ENCODE peak calls at places on chromosomes 3 and 15, in six cellular contexts. U is mammary epithelial cell, E is heart right ventricle, Y is lower lobe of right lung, J is spleen, A is A549. V is an unnamed sample. For H3K4me1, the result is how much of the 10 kb centered on the place peaks cover.

GRCh38 chr15:71730277-71731144 is 79.8 kb upstream of the NR2E3 start:
- DNase-seq in E (no peak), U (peak), J (no peak), Y (no peak), A (peak), V (peak)

GRCh38 chr3:161508852-161509477 is 12.4 kb downstream of the OTOL1 start:
- DNase-seq in E (no peak), J (no peak), A (peak), Y (no peak), U (no peak), V (no peak)

GRCh38 chr3:112302061-112302830 is 8.2 kb upstream of the SLC9C1 start:
- DNase-seq in A (no peak), E (no peak), Y (no peak), U (no peak), J (no peak), V (peak)

GRCh38 chr15:95994418-95994817 is 336.1 kb upstream of the NR2F2 start:
- DNase-seq in U (peak), E (no peak), Y (no peak), J (no peak), A (no peak), V (no peak)

GRCh38 chr3:55327131-55327920 is 159.8 kb downstream of the WNT5A start:
- DNase-seq in Y (no peak), U (no peak), E (no peak), J (no peak), A (no peak), V (no peak)

GRCh38 chr3:197458179-197458707 is 97.5 kb downstream of the BDH1 start:
- DNase-seq in J (peak), U (peak), A (peak), E (no peak), Y (peak), V (no peak)

GRCh38 chr3:121431717-121432517 is 113.9 kb downstream of the POLQ start:
- DNase-seq in U (peak), E (no peak), A (no peak), J (no peak), Y (no peak), V (no peak)

GRCh38 chr3:13332158-13332557 is 88.0 kb downstream of the NUP210 start:
- DNase-seq in J (no peak), A (no peak), U (no peak), E (no peak), Y (no peak), V (no peak)

GRCh38 chr15:68614621-68615035 is 35.8 kb downstream of the CORO2B start:
- DNase-seq in A (no peak), Y (no peak), J (no peak), U (no peak), E (peak), V (peak)

GRCh38 chr3:64687781-64688515 is at the start of gene ADAMTS9:
- DNase-seq in Y (peak), A (peak), J (peak), E (peak), U (peak), V (peak)

GRCh38 chr3:147914532-147914931 is 505.4 kb downstream of the ZIC1 start:
- DNase-seq in A (no peak), U (no peak), E (no peak), J (no peak), Y (no peak), V (no peak)

GRCh38 chr3:31213869-31214486 is 318.7 kb upstream of the STT3B start:
- DNase-seq in U (no peak), E (no peak), Y (no peak), J (no peak), A (no peak), V (no peak)

GRCh38 chr3:58074997-58075396 is 66.8 kb downstream of the FLNB start:
- DNase-seq in A (no peak), J (no peak), Y (no peak), U (no peak), E (no peak), V (no peak)

GRCh38 chr3:37307321-37307720 is 132.9 kb upstream of the LRRFIP2 start:
- DNase-seq in A (no peak), J (no peak), Y (no peak), E (no peak), U (no peak), V (no peak)

GRCh38 chr3:37308247-37308646 is 133.9 kb upstream of the LRRFIP2 start:
- DNase-seq in E (no peak), U (peak), A (peak), J (no peak), Y (no peak), V (no peak)

GRCh38 chr3:37309945-37310665 is 135.7 kb upstream of the LRRFIP2 start:
- DNase-seq in E (no peak), U (no peak), Y (no peak), A (no peak), J (no peak), V (no peak)

GRCh38 chr3:37315669-37316068 is 141.3 kb upstream of the LRRFIP2 start:
- DNase-seq in E (no peak), A (no peak), J (no peak), Y (no peak), U (no peak), V (no peak)

GRCh38 chr3:37310666-37311050 is 136.3 kb upstream of the LRRFIP2 start:
- DNase-seq in Y (no peak), U (no peak), A (no peak), E (no peak), J (no peak), V (no peak)
- H3K4me1 ChIP-seq in Y (under half), U (under half), A (under half), E (under half), J (under half), V (under half)

DNA sequence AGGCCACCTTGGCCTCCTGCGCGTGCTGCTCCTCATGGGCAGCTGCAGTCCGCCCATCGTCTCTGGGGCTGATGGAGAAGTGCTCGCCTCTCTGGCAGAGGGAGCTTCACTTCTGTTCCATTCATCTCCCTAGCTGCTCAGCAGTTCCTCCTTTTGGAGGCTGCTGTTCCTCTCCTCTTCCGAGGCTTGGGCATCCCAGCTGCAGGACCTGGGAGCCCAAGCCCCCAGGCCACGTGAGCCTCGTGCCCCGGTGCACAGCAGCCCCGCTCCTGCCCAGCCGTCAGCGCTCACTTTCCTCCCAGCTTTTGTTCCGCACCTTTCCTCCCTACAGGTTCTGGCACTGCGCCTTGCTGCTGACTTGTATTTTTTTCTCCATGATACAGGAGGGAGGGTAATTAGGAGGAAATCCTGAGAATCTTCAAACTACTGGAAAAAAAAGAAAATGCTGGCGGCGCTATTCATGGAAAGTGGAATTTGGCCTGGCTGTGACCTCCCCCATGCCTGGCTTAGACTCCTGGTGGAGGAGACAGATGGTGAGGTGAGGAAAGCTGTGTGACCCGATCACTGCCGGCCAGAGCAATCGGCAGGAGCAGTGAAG is 210.1 kb downstream of the CHST2 start:
- DNase-seq in A (no peak), U (no peak), E (no peak), J (peak), Y (no peak), V (no peak)
- TF ChIP-seq CTCF in A (no peak), U (no peak), E (no peak), J (no peak), Y (no peak), V (no peak)

GRCh38 chr3:194293546-194294198 is 57.5 kb downstream of the CPN2 start:
- DNase-seq in U (no peak), J (no peak), Y (no peak), A (no peak), E (no peak), V (no peak)
- H3K4me1 ChIP-seq in U (under half), J (under half), Y (under half), A (under half), E (under half), V (under half)

DNA sequence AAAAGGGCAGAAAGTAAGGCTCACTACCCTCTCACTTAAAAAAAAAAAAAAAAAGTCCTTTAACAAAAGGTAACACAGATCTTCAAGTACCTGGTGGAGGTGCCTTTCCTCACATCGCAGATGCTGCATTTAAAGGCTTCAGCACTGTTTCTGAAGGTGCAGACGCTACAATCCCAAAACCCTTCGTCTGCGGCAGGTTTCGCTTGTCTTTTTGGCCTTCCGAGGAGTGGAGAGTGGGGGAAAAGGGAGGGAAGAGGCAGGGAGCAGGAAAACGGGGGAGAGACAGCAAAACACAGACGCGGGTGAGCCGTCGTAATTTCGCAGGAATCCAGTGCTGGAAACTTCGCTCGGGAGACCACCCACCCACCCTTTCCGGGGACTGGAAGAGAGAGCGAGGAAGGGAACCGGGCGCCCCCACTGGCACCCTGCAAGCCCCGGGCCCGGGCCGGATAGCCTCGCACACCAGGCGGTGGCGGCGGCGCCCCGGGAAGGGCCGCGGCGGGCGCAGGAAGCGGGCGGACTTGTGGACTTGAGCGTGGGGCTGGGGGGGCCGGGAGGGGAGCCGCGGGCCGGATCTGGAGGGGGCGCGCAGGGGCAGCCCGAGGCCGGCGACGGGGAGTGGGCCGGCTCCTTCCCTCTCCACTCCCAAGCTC is 401.7 kb downstream of the SHQ1 start:
- DNase-seq in A (no peak), J (peak), E (no peak), Y (no peak), U (peak), V (no peak)
- TF ChIP-seq CTCF in A (no peak), J (no peak), E (no peak), Y (no peak), U (no peak), V (no peak)

DNA sequence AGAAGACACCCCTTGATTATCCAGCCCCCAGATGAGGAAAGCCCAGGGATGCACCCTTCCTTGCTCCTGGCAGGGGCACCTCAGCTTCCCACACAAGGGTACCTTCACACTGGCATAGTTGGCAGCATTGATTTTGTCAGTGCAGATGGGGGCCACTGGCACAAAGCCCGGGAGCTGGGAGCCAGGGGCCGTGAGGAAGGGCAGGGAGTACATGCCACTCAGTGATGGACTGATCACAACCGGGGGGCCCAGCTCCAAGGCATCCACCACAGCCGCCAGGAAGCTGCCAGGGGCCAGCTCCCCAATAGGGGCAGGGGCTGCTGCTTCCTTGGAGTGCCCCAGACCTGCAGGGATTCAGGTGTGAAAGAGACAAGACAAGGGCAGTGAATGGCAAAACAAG is 2.6 kb upstream of the PCBP4 start:
- DNase-seq in A (no peak), U (no peak), E (no peak), J (no peak), Y (no peak), V (no peak)
- H3K4me1 ChIP-seq in A (under half), U (under half), E (under half), J (under half), Y (under half), V (under half)

DNA sequence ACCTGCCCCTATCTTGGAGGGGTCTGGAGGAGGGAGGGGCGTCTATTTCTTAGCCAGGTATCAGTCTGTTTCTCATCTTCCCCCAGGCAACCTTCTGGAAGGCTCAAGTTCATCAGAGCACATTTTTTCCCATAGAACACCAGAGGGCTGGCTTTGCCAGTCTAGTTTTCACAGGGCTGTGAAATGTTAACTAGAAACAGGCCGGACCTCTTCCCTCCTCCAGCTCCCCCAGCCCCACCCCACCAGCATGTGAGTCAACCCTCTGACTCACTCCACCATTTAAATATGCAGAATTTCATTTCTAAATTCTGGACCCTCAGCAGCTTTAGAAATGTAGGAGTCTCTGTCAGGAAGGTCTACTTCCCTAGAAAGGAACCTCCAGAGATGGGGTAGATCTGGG is 66.8 kb downstream of the SLCO2A1 start:
- DNase-seq in J (no peak), Y (no peak), E (no peak), A (no peak), U (no peak), V (no peak)
- TF ChIP-seq CTCF in J (no peak), Y (no peak), E (no peak), A (no peak), U (no peak), V (no peak)

GRCh38 chr3:149278911-149279310 is 54.5 kb downstream of the TM4SF18 start:
- DNase-seq in E (no peak), J (no peak), U (no peak), Y (no peak), A (no peak), V (no peak)
- H3K4me1 ChIP-seq in E (under half), J (under half), U (under half), Y (under half), A (under half), V (under half)

DNA sequence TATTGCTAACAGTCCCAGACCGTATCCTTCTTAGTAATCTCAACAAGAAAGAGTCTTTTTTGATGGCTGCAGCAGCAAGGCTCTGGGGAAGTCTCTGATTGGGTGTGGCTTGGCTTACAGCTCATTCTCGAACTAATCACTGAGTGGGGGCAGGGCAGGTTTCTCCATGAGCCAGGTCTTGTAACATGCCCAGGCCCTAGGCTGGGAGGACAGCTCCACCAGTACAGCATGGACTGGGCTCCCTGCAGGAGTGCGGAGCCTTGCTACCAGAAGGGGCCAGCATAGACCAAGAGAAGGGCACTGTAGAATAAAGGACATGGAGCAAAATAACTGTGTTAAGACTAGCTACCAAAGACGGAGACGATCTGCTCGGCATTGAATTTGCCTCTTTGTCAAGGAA is 7.2 kb downstream of the CD276 start:
- DNase-seq in A (no peak), Y (peak), E (peak), U (peak), J (peak), V (peak)
- TF ChIP-seq CTCF in A (no peak), Y (no peak), E (no peak), U (no peak), J (no peak), V (peak)

GRCh38 chr15:34336947-34337556 is 529 bp downstream of the SLC12A6 start:
- DNase-seq in Y (no peak), U (peak), E (no peak), J (peak), A (no peak), V (no peak)

GRCh38 chr15:34331809-34332208 is 5.8 kb downstream of the SLC12A6 start:
- DNase-seq in Y (no peak), U (no peak), J (no peak), E (no peak), A (no peak), V (no peak)

GRCh38 chr15:34336333-34336732 is 1.2 kb downstream of the SLC12A6 start:
- DNase-seq in U (no peak), E (no peak), J (no peak), Y (peak), A (no peak), V (no peak)

GRCh38 chr15:34335176-34335575 is 2.4 kb downstream of the SLC12A6 start:
- DNase-seq in E (no peak), Y (no peak), J (no peak), U (peak), A (no peak), V (no peak)

GRCh38 chr15:34334676-34335075 is 2.9 kb downstream of the SLC12A6 start:
- DNase-seq in U (no peak), A (no peak), E (no peak), Y (no peak), J (no peak), V (no peak)
- H3K4me1 ChIP-seq in U (under half), A (under half), E (under half), Y (under half), J (under half), V (under half)

GRCh38 chr15:49046113-49046883 is at the start of gene SECISBP2L:
- DNase-seq in U (peak), Y (peak), A (peak), E (peak), J (peak), V (peak)
- TF ChIP-seq CTCF in U (peak), Y (peak), A (peak), E (no peak), J (no peak), V (peak)